ENCODE peak calls at places on chromosomes 12 and 14, in four cellular contexts. One of them, this sample, is unnamed.
A peak's percentile ranks its signal among the peaks of the same experiment; 100 is the strongest.

GRCh38 chr12:14514946-14515345 is 52.7 kb downstream of the PLBD1 start:
- DNase-seq in tibial nerve: no peak
- DNase-seq in Peyer's patch: no peak
- DNase-seq in sigmoid colon: no peak
- DNase-seq in this sample: no peak

GRCh38 chr12:60205500-60205899 is 609.7 kb downstream of the SLC16A7 start:
- DNase-seq in tibial nerve: no peak
- DNase-seq in Peyer's patch: no peak
- DNase-seq in sigmoid colon: no peak
- DNase-seq in this sample: no peak

GRCh38 chr12:26471560-26471959 is 276.2 kb downstream of the SSPN start:
- DNase-seq in tibial nerve: no peak
- DNase-seq in Peyer's patch: no peak
- DNase-seq in sigmoid colon: no peak
- DNase-seq in this sample: no peak

GRCh38 chr12:4117386-4118016 is 156.1 kb upstream of the CCND2 start:
- DNase-seq in tibial nerve: no peak
- DNase-seq in Peyer's patch: no peak
- DNase-seq in sigmoid colon: peak; percentile 53
- DNase-seq in this sample: no peak

GRCh38 chr12:87931764-87932163 is 97.4 kb downstream of the C12orf50 start:
- DNase-seq in tibial nerve: no peak
- DNase-seq in Peyer's patch: no peak
- DNase-seq in sigmoid colon: no peak
- DNase-seq in this sample: no peak

GRCh38 chr12:65891219-65891618 is 66.9 kb downstream of the HMGA2 start:
- DNase-seq in tibial nerve: no peak
- DNase-seq in Peyer's patch: no peak
- DNase-seq in sigmoid colon: no peak
- DNase-seq in this sample: no peak

GRCh38 chr12:101670007-101670671 is 27.3 kb upstream of the CHPT1 start:
- DNase-seq in tibial nerve: peak; percentile 58
- DNase-seq in Peyer's patch: peak; percentile 73
- DNase-seq in sigmoid colon: no peak
- DNase-seq in this sample: peak; percentile 50

GRCh38 chr12:79935624-79936040 is 735 bp upstream of the PPP1R12A start:
- DNase-seq in tibial nerve: peak; percentile 37
- DNase-seq in Peyer's patch: no peak
- DNase-seq in sigmoid colon: no peak
- DNase-seq in this sample: no peak

GRCh38 chr14:29927596-29928341 is at the start of gene PRKD1:
- DNase-seq in tibial nerve: peak; percentile 18
- DNase-seq in Peyer's patch: peak; percentile 59
- DNase-seq in sigmoid colon: peak; percentile 78
- DNase-seq in this sample: peak; percentile 64

GRCh38 chr14:68143341-68143807 is 323.8 kb downstream of the RAD51B start:
- DNase-seq in tibial nerve: peak; percentile 72
- DNase-seq in Peyer's patch: peak; percentile 74
- DNase-seq in sigmoid colon: peak; percentile 93
- DNase-seq in this sample: peak; percentile 95

GRCh38 chr12:72330291-72330690 is 58.1 kb downstream of the TRHDE start:
- DNase-seq in tibial nerve: no peak
- DNase-seq in Peyer's patch: no peak
- DNase-seq in sigmoid colon: no peak
- DNase-seq in this sample: peak; percentile 31

GRCh38 chr14:21068521-21069387 is 1.4 kb upstream of the ARHGEF40 start:
- DNase-seq in tibial nerve: peak; percentile 63
- DNase-seq in Peyer's patch: peak; percentile 78
- DNase-seq in sigmoid colon: peak; percentile 83
- DNase-seq in this sample: peak; percentile 72

GRCh38 chr12:107356266-107356936 is 263.1 kb upstream of the CRY1 start:
- DNase-seq in tibial nerve: no peak
- DNase-seq in Peyer's patch: no peak
- DNase-seq in sigmoid colon: no peak
- DNase-seq in this sample: no peak

GRCh38 chr14:91223028-91223783 is 21.3 kb downstream of the GPR68 start:
- DNase-seq in tibial nerve: no peak
- DNase-seq in Peyer's patch: no peak
- DNase-seq in sigmoid colon: no peak
- DNase-seq in this sample: no peak

GRCh38 chr14:59020382-59020781 is 168.1 kb upstream of the DAAM1 start:
- DNase-seq in tibial nerve: peak; percentile 31
- DNase-seq in Peyer's patch: no peak
- DNase-seq in sigmoid colon: no peak
- DNase-seq in this sample: no peak

GRCh38 chr12:43104524-43104923 is 447.5 kb downstream of the ADAMTS20 start:
- DNase-seq in tibial nerve: no peak
- DNase-seq in Peyer's patch: no peak
- DNase-seq in sigmoid colon: no peak
- DNase-seq in this sample: no peak

GRCh38 chr12:108635997-108636808 is 2.5 kb upstream of the SELPLG start:
- DNase-seq in tibial nerve: no peak
- DNase-seq in Peyer's patch: no peak
- DNase-seq in sigmoid colon: no peak
- DNase-seq in this sample: no peak

GRCh38 chr12:77087427-77087826 is 22.1 kb upstream of the E2F7 start:
- DNase-seq in tibial nerve: no peak
- DNase-seq in Peyer's patch: no peak
- DNase-seq in sigmoid colon: no peak
- DNase-seq in this sample: no peak

GRCh38 chr14:55207832-55208231 is 16.4 kb upstream of the DLGAP5 start:
- DNase-seq in tibial nerve: no peak
- DNase-seq in Peyer's patch: no peak
- DNase-seq in sigmoid colon: no peak
- DNase-seq in this sample: no peak

GRCh38 chr14:57268161-57269067 is at the start of the genes AP5M1 and EXOC5:
- DNase-seq in tibial nerve: peak; percentile 92
- DNase-seq in Peyer's patch: peak; percentile 97
- DNase-seq in sigmoid colon: peak; percentile 94
- DNase-seq in this sample: peak; percentile 86
- H3K4me3 ChIP-seq in tibial nerve: peak within 1 kb of the TSS; percentile 84
- H3K4me3 ChIP-seq in Peyer's patch: peak within 1 kb of the TSS; percentile 87
- H3K4me3 ChIP-seq in sigmoid colon: peak within 1 kb of the TSS; percentile 68
- H3K4me3 ChIP-seq in this sample: peak within 1 kb of the TSS; percentile 80

GRCh38 chr14:39145266-39145966 is 24.7 kb downstream of the TRAPPC6B start:
- DNase-seq in tibial nerve: no peak
- DNase-seq in Peyer's patch: no peak
- DNase-seq in sigmoid colon: no peak
- DNase-seq in this sample: no peak
- TF ChIP-seq POLR2A in tibial nerve: no peak
- TF ChIP-seq POLR2A in Peyer's patch: no peak
- TF ChIP-seq POLR2A in sigmoid colon: no peak
- TF ChIP-seq POLR2A in this sample: no peak

DNA sequence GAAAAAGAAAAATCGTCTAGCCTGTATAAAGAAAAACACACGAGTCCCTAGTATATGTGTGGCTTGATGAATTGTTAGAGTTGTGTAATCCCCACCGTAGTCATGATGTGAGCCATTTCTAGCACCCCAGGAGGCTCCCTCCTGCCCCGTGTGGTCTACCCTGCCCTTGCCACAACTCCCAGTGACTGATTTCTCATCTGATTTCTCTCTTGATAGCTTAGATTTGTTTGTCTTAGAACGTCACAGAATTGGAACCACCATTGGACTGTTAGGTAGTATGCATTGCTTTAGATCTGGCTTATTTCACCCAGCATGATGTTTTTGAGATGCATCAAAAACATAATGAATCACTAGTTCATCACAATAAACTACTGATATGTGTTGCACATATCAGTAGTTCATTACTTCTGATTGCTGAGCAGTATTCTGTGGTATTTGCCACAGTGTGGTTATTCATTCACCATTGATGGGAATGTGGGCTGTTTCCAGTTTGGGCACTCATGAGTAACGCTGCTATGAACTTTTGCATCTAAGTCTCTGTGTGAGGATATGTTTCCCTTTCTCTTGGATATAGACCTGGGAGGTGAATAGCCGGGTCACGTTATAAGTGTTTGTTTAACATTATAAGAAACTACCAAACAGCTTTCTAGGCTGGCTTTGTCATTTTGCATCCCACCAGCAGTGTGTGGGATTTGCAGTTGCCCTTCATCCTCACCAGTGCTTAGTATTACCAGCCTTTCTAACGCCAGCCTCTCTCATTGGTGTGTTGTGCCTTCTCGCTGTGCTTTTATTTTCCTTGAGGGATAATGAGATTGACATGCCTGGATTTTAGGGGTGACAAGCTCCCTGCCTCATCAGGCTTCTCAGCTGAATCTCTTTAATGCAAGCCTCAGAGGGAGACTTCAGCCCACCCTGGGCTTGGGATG is 31.9 kb upstream of the NCOR2 start:
- DNase-seq in tibial nerve: no peak
- DNase-seq in Peyer's patch: no peak
- DNase-seq in sigmoid colon: no peak
- DNase-seq in this sample: no peak
- TF ChIP-seq CTCF in tibial nerve: no peak
- TF ChIP-seq CTCF in Peyer's patch: no peak
- TF ChIP-seq CTCF in sigmoid colon: no peak
- TF ChIP-seq CTCF in this sample: no peak

DNA sequence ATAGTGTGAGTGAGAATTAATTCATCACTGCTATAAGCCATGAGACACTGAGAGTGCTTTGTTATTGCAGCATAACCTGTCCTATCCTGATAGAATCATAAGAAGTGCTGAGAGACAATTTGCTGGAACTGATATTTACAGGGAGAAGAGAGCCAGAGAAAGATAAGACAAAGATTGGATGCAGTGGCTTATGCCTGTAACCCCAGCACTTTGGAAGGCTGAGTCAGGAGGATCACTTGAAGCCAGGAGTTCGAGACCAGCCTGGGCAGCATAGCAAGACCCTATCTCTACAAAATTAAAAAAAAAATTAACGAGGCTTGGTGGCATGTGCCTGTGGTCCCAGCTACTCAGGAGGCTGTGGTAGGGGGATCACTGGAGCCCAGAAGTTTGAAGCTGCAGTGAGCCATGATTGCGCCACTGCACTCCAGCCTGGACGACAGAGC is 3.0 kb upstream of the P2RX7 start:
- DNase-seq in tibial nerve: no peak
- DNase-seq in Peyer's patch: no peak
- DNase-seq in sigmoid colon: no peak
- DNase-seq in this sample: no peak
- H3K4me3 ChIP-seq in tibial nerve: no peak overlapping the region
- H3K4me3 ChIP-seq in Peyer's patch: no peak overlapping the region
- H3K4me3 ChIP-seq in sigmoid colon: no peak overlapping the region
- H3K4me3 ChIP-seq in this sample: no peak overlapping the region

GRCh38 chr14:23183479-23183878 is at the start of gene SLC7A8:
- DNase-seq in tibial nerve: peak; percentile 55
- DNase-seq in Peyer's patch: peak; percentile 80
- DNase-seq in sigmoid colon: peak; percentile 82
- DNase-seq in this sample: peak; percentile 93
- TF ChIP-seq POLR2A in tibial nerve: peak; percentile 52
- TF ChIP-seq POLR2A in Peyer's patch: peak; percentile 37
- TF ChIP-seq POLR2A in sigmoid colon: peak; percentile 35
- TF ChIP-seq POLR2A in this sample: peak; percentile 96

DNA sequence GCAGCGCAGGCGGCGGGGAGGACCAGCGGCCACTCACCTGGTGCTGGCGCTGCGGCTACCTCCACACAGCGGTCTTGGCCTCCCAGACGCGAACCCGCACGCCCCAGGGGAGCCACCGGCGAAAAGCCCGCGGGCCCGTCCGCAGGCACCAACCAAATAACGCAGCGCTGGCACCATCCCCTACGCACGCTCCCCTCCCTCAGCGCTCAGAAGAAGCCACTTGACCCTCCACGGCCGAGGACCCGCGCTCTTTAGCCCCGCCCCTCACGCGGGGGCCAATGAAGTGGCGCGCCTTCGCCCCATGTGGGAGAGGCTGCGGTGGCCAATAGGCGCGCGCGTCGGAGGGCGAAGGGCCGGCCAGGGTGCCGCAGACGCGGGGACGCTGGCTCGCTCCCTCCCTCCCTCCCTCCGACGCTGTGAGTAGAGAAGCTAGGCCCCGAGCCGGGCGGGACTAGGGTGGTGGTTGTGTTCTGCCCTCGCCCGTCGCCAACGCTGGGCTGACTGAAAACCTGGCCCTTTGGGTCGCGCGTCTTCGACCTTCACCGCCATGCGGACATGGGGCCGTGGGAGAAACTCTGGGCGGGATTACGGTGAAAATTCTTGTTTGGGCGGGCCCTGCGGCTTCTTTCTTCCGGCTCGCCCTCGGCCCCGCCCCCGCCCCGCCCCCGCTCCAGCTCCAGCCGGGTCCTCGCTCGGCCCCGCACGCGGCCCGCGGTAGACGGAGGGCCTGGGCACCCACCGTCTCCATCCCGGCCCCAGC is at the start of the genes DMAC2L and L2HGDH:
- DNase-seq in tibial nerve: peak; percentile 84
- DNase-seq in Peyer's patch: peak; percentile 97
- DNase-seq in sigmoid colon: peak; percentile 95
- DNase-seq in this sample: peak; percentile 89
- TF ChIP-seq CTCF in tibial nerve: no peak
- TF ChIP-seq CTCF in Peyer's patch: no peak
- TF ChIP-seq CTCF in sigmoid colon: no peak
- TF ChIP-seq CTCF in this sample: no peak

DNA sequence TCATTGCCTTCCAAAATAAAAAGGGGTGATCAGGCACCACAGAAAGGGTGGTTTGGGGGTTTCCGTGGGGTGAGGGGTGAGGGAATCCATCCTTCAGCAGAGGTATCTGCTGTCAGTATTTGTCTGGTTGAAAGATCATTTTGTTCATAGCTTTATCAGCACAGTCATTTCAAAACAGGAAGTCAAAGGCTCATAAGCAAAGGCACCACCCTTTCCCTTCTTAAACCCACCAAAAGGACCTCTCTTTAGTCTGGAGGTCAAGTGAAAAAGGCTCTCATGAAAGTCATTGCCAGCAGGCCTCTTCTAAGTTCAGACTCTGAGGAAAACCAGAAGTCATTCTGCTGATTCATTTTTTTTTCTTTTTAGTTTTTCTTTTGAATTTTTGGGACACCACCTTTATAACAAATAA is 6.2 kb downstream of the CHST11 start:
- DNase-seq in tibial nerve: no peak
- DNase-seq in Peyer's patch: peak; percentile 64
- DNase-seq in sigmoid colon: no peak
- DNase-seq in this sample: no peak
- H3K4me3 ChIP-seq in tibial nerve: no peak overlapping the region
- H3K4me3 ChIP-seq in Peyer's patch: no peak overlapping the region
- H3K4me3 ChIP-seq in sigmoid colon: no peak overlapping the region
- H3K4me3 ChIP-seq in this sample: no peak overlapping the region

GRCh38 chr12:644818-645552 is 18.3 kb downstream of the NINJ2 start:
- DNase-seq in tibial nerve: no peak
- DNase-seq in Peyer's patch: peak; percentile 22
- DNase-seq in sigmoid colon: no peak
- DNase-seq in this sample: no peak

GRCh38 chr12:642633-643477 is 20.4 kb downstream of the NINJ2 start:
- DNase-seq in tibial nerve: peak; percentile 39
- DNase-seq in Peyer's patch: peak; percentile 93
- DNase-seq in sigmoid colon: peak; percentile 87
- DNase-seq in this sample: peak; percentile 78

GRCh38 chr12:644293-644639 is 19.0 kb downstream of the NINJ2 start:
- DNase-seq in tibial nerve: no peak
- DNase-seq in Peyer's patch: peak; percentile 29
- DNase-seq in sigmoid colon: peak; percentile 38
- DNase-seq in this sample: no peak

GRCh38 chr12:645563-646071 is 17.6 kb downstream of the NINJ2 start:
- DNase-seq in tibial nerve: peak; percentile 53
- DNase-seq in Peyer's patch: peak; percentile 45
- DNase-seq in sigmoid colon: peak; percentile 87
- DNase-seq in this sample: peak; percentile 54

GRCh38 chr12:643478-644292 is 19.6 kb downstream of the NINJ2 start:
- DNase-seq in tibial nerve: peak; percentile 34
- DNase-seq in Peyer's patch: peak; percentile 71
- DNase-seq in sigmoid colon: peak; percentile 68
- DNase-seq in this sample: no peak
- TF ChIP-seq POLR2A in tibial nerve: no peak
- TF ChIP-seq POLR2A in Peyer's patch: no peak
- TF ChIP-seq POLR2A in sigmoid colon: no peak
- TF ChIP-seq POLR2A in this sample: no peak